ENCODE peak calls at places on chromosome 1, in ten cellular contexts. N is mucosa of descending colon; E is CD4-positive, CD25-positive, alpha-beta regulatory T cell; Y is cardiac muscle cell; H is PC-3; L is tibial nerve; P is astrocyte of the spinal cord; R is lower lobe of right lung; I is GM23338; O is CD8-positive, alpha-beta T cell. X is an unnamed sample.

GRCh38 chr1:160211010-160211790 is 6.0 kb downstream of the PEA15 start:
- DNase-seq in N (no peak), R (no peak), E (no peak), P (no peak), I (peak), Y (no peak), H (no peak), O (no peak), L (no peak), X (no peak)

GRCh38 chr1:183450086-183450485 is 22.2 kb upstream of the SMG7 start:
- DNase-seq in R (no peak), L (no peak), N (no peak), E (no peak), Y (no peak), H (peak), O (no peak), P (no peak), I (no peak), X (no peak)

GRCh38 chr1:25874635-25875153 is 814 bp downstream of the PAQR7 start:
- DNase-seq in L (no peak), N (no peak), I (no peak), R (no peak), H (peak), Y (no peak), P (no peak), E (no peak), O (no peak), X (no peak)

GRCh38 chr1:217019475-217019874 is 296.2 kb upstream of the ESRRG start:
- DNase-seq in I (no peak), L (no peak), H (no peak), E (no peak), N (no peak), Y (no peak), R (no peak), O (no peak), P (no peak), X (no peak)

GRCh38 chr1:114355240-114355639 is 155.8 kb downstream of the TRIM33 start:
- DNase-seq in H (no peak), N (no peak), Y (no peak), P (no peak), I (no peak), O (no peak), L (no peak), E (no peak), R (no peak), X (no peak)

GRCh38 chr1:115262886-115263285 is 75.2 kb downstream of the NGF start:
- DNase-seq in P (peak), H (no peak), Y (no peak), N (no peak), E (no peak), R (no peak), O (no peak), L (no peak), I (no peak), X (no peak)

GRCh38 chr1:23449918-23450317 is 25.4 kb upstream of the TCEA3 start:
- DNase-seq in H (no peak), E (no peak), L (peak), Y (no peak), P (no peak), R (no peak), N (peak), I (no peak), O (no peak), X (no peak)

GRCh38 chr1:48003741-48004503 is 6.7 kb upstream of the TRABD2B start:
- DNase-seq in R (no peak), I (no peak), L (no peak), E (no peak), O (no peak), H (no peak), Y (no peak), N (peak), P (no peak), X (no peak)

GRCh38 chr1:183289104-183289503 is 103.0 kb downstream of the LAMC2 start:
- DNase-seq in H (no peak), R (no peak), O (no peak), I (no peak), P (no peak), E (no peak), N (no peak), L (no peak), Y (no peak), X (no peak)

GRCh38 chr1:5711956-5712645 is 280.1 kb downstream of the NPHP4 start:
- DNase-seq in P (no peak), O (no peak), H (no peak), N (no peak), Y (no peak), R (peak), E (no peak), L (no peak), I (no peak), X (no peak)

GRCh38 chr1:31218705-31219104 is 21.0 kb downstream of the NKAIN1 start:
- DNase-seq in N (no peak), P (no peak), H (no peak), Y (no peak), R (no peak), I (no peak), E (no peak), L (no peak), O (no peak), X (no peak)

GRCh38 chr1:7299329-7299799 is 471.7 kb upstream of the VAMP3 start:
- DNase-seq in L (peak), H (peak), O (no peak), Y (no peak), P (peak), E (no peak), N (peak), I (peak), R (no peak), X (no peak)

GRCh38 chr1:47280142-47280541 is 33.8 kb downstream of the STIL start:
- DNase-seq in I (no peak), H (no peak), N (no peak), Y (no peak), E (no peak), R (no peak), O (no peak), P (no peak), L (no peak), X (no peak)

GRCh38 chr1:232718928-232719927 is 86.0 kb upstream of the MAP10 start:
- DNase-seq in I (no peak), N (no peak), P (no peak), O (no peak), H (no peak), Y (no peak), E (no peak), R (no peak), L (no peak), X (no peak)

GRCh38 chr1:80594013-80594412 is 1206.7 kb upstream of the ADGRL2 start:
- DNase-seq in I (no peak), N (no peak), H (peak), E (no peak), R (no peak), O (no peak), L (no peak), P (no peak), Y (no peak), X (no peak)

GRCh38 chr1:39159224-39160036 is 45.1 kb upstream of the MACF1 start:
- DNase-seq in I (peak), L (no peak), R (no peak), O (no peak), Y (no peak), E (no peak), N (peak), P (peak), H (peak), X (no peak)

GRCh38 chr1:77416692-77417450 is 135.1 kb downstream of the AK5 start:
- DNase-seq in E (no peak), L (no peak), I (peak), R (no peak), N (no peak), H (peak), P (no peak), Y (no peak), O (no peak), X (no peak)

GRCh38 chr1:234768171-234768568 is 158.2 kb upstream of the IRF2BP2 start:
- DNase-seq in O (no peak), N (no peak), E (no peak), R (no peak), I (no peak), Y (no peak), P (no peak), L (no peak), H (no peak), X (no peak)

GRCh38 chr1:180173952-180174351 is 19.3 kb downstream of the QSOX1 start:
- DNase-seq in R (peak), O (no peak), H (peak), L (peak), P (peak), I (no peak), Y (no peak), N (peak), E (no peak), X (no peak)

GRCh38 chr1:205924436-205924742 is 18.9 kb downstream of the SLC26A9 start:
- DNase-seq in H (no peak), R (no peak), I (no peak), L (no peak), N (no peak), O (no peak), E (no peak), P (no peak), Y (no peak), X (no peak)

GRCh38 chr1:198970919-198971318 is 332.1 kb downstream of the PTPRC start:
- DNase-seq in H (peak), P (peak), O (no peak), Y (no peak), R (no peak), L (no peak), E (no peak), N (no peak), I (no peak), X (no peak)

GRCh38 chr1:32892368-32893197 is 6.3 kb downstream of the HPCA start:
- DNase-seq in R (no peak), L (no peak), Y (peak), N (peak), H (no peak), I (peak), E (peak), O (no peak), P (no peak), X (peak)

GRCh38 chr1:117661027-117661426 is 55.2 kb downstream of the TENT5C start:
- DNase-seq in Y (no peak), E (peak), O (no peak), H (no peak), N (no peak), P (no peak), I (no peak), L (no peak), R (no peak), X (no peak)

GRCh38 chr1:6523566-6523965 is 30.7 kb downstream of the NOL9 start:
- DNase-seq in R (no peak), E (no peak), O (no peak), Y (peak), I (peak), L (no peak), P (peak), N (no peak), H (peak), X (no peak)

GRCh38 chr1:62800825-62801306 is 16.9 kb downstream of the ATG4C start:
- DNase-seq in P (no peak), N (no peak), O (no peak), Y (no peak), R (no peak), I (no peak), H (no peak), E (peak), L (no peak), X (no peak)

GRCh38 chr1:52579415-52579814 is 22.8 kb upstream of the GPX7 start:
- DNase-seq in N (no peak), H (no peak), Y (no peak), O (no peak), L (no peak), I (no peak), R (no peak), E (no peak), P (no peak), X (no peak)

GRCh38 chr1:230321341-230321740 is 104.8 kb downstream of the PGBD5 start:
- DNase-seq in H (no peak), E (no peak), N (no peak), Y (no peak), I (no peak), L (no peak), R (no peak), O (no peak), P (no peak), X (no peak)

GRCh38 chr1:230316864-230317745 is 109.0 kb downstream of the PGBD5 start:
- DNase-seq in H (no peak), Y (no peak), N (no peak), I (no peak), P (no peak), E (no peak), L (no peak), R (no peak), O (no peak), X (no peak)

GRCh38 chr1:230320804-230321203 is 105.3 kb downstream of the PGBD5 start:
- DNase-seq in N (no peak), I (no peak), R (no peak), O (no peak), Y (no peak), E (no peak), H (no peak), P (no peak), L (no peak), X (no peak)

GRCh38 chr1:230317823-230318819 is 108.0 kb downstream of the PGBD5 start:
- DNase-seq in I (no peak), N (peak), O (no peak), Y (peak), L (no peak), H (peak), P (no peak), E (no peak), R (no peak), X (no peak)

GRCh38 chr1:230319014-230319747 is 107.0 kb downstream of the PGBD5 start:
- DNase-seq in R (no peak), Y (no peak), L (no peak), P (no peak), N (no peak), O (no peak), E (no peak), I (no peak), H (no peak), X (no peak)
- H3K4me3 ChIP-seq in R (no peak), Y (no peak), L (no peak), P (no peak), N (no peak), O (no peak), E (no peak), I (no peak), H (no peak), X (no peak)

GRCh38 chr1:193284219-193284618 is 97.8 kb upstream of the B3GALT2 start:
- DNase-seq in I (no peak), R (no peak), E (no peak), H (no peak), O (no peak), N (no peak), Y (no peak), P (no peak), L (no peak), X (no peak)

GRCh38 chr1:193281894-193282293 is 95.5 kb upstream of the B3GALT2 start:
- DNase-seq in H (no peak), O (no peak), I (no peak), E (no peak), L (no peak), P (no peak), N (no peak), R (no peak), Y (no peak), X (no peak)

GRCh38 chr1:193278968-193279367 is 92.6 kb upstream of the B3GALT2 start:
- DNase-seq in O (no peak), R (no peak), I (no peak), L (no peak), E (no peak), H (no peak), P (no peak), Y (no peak), N (no peak), X (no peak)

GRCh38 chr1:193285626-193286025 is 99.2 kb upstream of the B3GALT2 start:
- DNase-seq in R (no peak), E (no peak), Y (no peak), L (no peak), N (no peak), O (no peak), H (no peak), P (no peak), I (no peak), X (no peak)

GRCh38 chr1:193283026-193283425 is 96.6 kb upstream of the B3GALT2 start:
- DNase-seq in Y (no peak), R (no peak), E (no peak), H (no peak), L (no peak), P (peak), O (no peak), I (peak), N (no peak), X (no peak)
- H3K4me3 ChIP-seq in Y (no peak), R (no peak), E (no peak), H (no peak), L (no peak), P (no peak), O (no peak), I (no peak), N (no peak), X (no peak)

DNA sequence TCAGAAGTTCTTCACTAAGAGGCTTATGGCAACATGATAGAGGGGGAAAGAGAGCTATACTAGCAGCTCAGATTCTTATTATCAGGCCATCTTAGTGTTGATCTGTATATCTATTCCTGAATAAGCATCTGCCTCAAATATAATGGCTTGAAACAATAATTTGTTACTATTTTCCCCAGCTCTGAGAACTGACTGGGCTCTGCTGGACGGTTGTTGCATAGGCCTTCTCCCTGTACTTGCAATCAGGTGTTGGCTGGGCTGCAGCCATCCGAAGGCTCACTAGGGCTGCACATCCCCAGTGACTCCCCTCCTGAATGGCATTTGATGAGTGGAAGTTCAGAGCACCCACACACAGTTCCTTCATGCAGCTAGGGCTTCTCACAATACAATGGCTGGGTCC is 116.0 kb downstream of the PROX1 start:
- DNase-seq in O (no peak), L (no peak), I (no peak), Y (no peak), N (no peak), P (no peak), H (no peak), E (no peak), R (no peak), X (no peak)
- H3K4me3 ChIP-seq in O (no peak), L (no peak), I (no peak), Y (no peak), N (no peak), P (no peak), H (no peak), E (no peak), R (no peak), X (no peak)

GRCh38 chr1:2206813-2207488 is 12.4 kb upstream of the FAAP20 start:
- DNase-seq in Y (no peak), N (peak), O (no peak), L (no peak), E (no peak), R (no peak), I (no peak), P (no peak), H (no peak), X (no peak)
- H3K4me3 ChIP-seq in Y (no peak), N (no peak), O (no peak), L (no peak), E (no peak), R (peak), I (no peak), P (no peak), H (no peak), X (no peak)

GRCh38 chr1:90725961-90726715 is 9.0 kb upstream of the BARHL2 start:
- DNase-seq in Y (no peak), O (no peak), E (peak), H (no peak), I (peak), R (no peak), N (no peak), L (no peak), P (no peak), X (no peak)
- H3K4me3 ChIP-seq in Y (peak), O (no peak), E (peak), H (peak), I (peak), R (peak), N (no peak), L (peak), P (no peak), X (peak)